ENCODE peak calls at places on chromosomes 4 and X, in seven cellular contexts. N is fibroblast of lung; W is NCI-H446 treated with DMSO at 0.1 percent for 48 hours; T is T-helper 2 cell; I is head of caudate nucleus; D is stimulated activated CD8-positive, alpha-beta memory T cell treated with anti-CD3 and anti-CD28 coated beads, Interleukin-7, amount 100 ng/mL, for 24 hours; K is endodermal cell. O is an unnamed sample.

GRCh38 chr4:144449623-144450022 is 196.3 kb upstream of the HHIP start:
- DNase-seq in N (peak), W (no peak), T (no peak), I (no peak), D (no peak), K (no peak), O (peak)

GRCh38 chr4:145681956-145682355 is 2.0 kb downstream of the C4orf51 start:
- DNase-seq in N (peak), W (no peak), T (no peak), I (no peak), D (no peak), K (no peak), O (peak)

GRCh38 chr4:15504041-15504440 is 34.4 kb downstream of the CC2D2A start:
- DNase-seq in N (peak), W (peak), T (no peak), I (no peak), D (no peak), K (no peak), O (peak)

GRCh38 chrX:110086162-110086915 is 83.4 kb downstream of the TMEM164 start:
- DNase-seq in N (peak), W (no peak), T (no peak), I (no peak), D (no peak), K (no peak), O (peak)

GRCh38 chr4:101114936-101115372 is 232.4 kb downstream of the PPP3CA start:
- DNase-seq in N (peak), W (no peak), T (no peak), I (no peak), D (no peak), K (peak), O (no peak)

GRCh38 chr4:65242156-65242846 is 428.0 kb downstream of the EPHA5 start:
- DNase-seq in N (no peak), W (no peak), T (no peak), I (no peak), D (no peak), K (no peak), O (no peak)

GRCh38 chrX:149040873-149041535 is 464.1 kb downstream of the IDS start:
- DNase-seq in N (peak), W (no peak), T (no peak), I (no peak), D (no peak), K (no peak), O (no peak)

GRCh38 chrX:133698298-133698697 is 283.0 kb upstream of the GPC4 start:
- DNase-seq in N (peak), W (no peak), T (no peak), I (no peak), D (no peak), K (no peak), O (peak)

GRCh38 chr4:14853186-14853946 is 148.9 kb upstream of the CPEB2 start:
- DNase-seq in N (peak), W (no peak), T (no peak), I (no peak), D (no peak), K (no peak), O (peak)

GRCh38 chrX:120287513-120288112 is 23.6 kb downstream of the TMEM255A start:
- DNase-seq in N (no peak), W (no peak), T (no peak), I (no peak), D (no peak), K (no peak), O (no peak)

GRCh38 chrX:102138064-102138463 is 4.2 kb downstream of the TCEAL6 start:
- DNase-seq in N (no peak), W (no peak), T (no peak), I (no peak), D (no peak), K (peak), O (no peak)

GRCh38 chrX:34654939-34655338 is 2.1 kb downstream of the TMEM47 start:
- DNase-seq in N (peak), W (no peak), T (no peak), I (no peak), D (no peak), K (no peak), O (no peak)

O was measured in fibroblast of villous mesenchyme.